ENCODE peak calls at places on chromosomes 4 and X, in four cellular contexts. B is breast epithelium, Q is cardiac fibroblast, H is fibroblast of pulmonary artery. R is an unnamed sample.

GRCh38 chr4:67680568-67681222 is 20.3 kb downstream of the UBA6 start:
- DNase-seq in Q (peak), H (peak), B (no peak), R (peak)

GRCh38 chrX:47621851-47622250 is 2.2 kb upstream of the SYN1 start:
- DNase-seq in Q (no peak), H (no peak), B (no peak), R (no peak)

GRCh38 chrX:11664211-11664888 is 1.4 kb downstream of the ARHGAP6 start:
- DNase-seq in B (no peak), Q (peak), H (peak), R (peak)

GRCh38 chr4:33714971-33715370 is 2529.3 kb downstream of the ARAP2 start:
- DNase-seq in B (no peak), Q (no peak), H (no peak), R (no peak)

GRCh38 chr4:57342406-57342805 is 232.2 kb upstream of the IGFBP7 start:
- DNase-seq in Q (peak), B (no peak), H (peak), R (peak)

GRCh38 chr4:74522251-74522991 is 77.5 kb downstream of the AREG start:
- DNase-seq in Q (no peak), H (no peak), B (no peak), R (no peak)

GRCh38 chr4:121237069-121237399 is 72.9 kb upstream of the TNIP3 start:
- DNase-seq in Q (no peak), H (no peak), B (no peak), R (no peak)

GRCh38 chr4:188444500-188444899 is 305.3 kb downstream of the TRIML1 start:
- DNase-seq in H (no peak), Q (no peak), B (no peak), R (no peak)

GRCh38 chrX:100745806-100746537 is 14.1 kb upstream of the SYTL4 start:
- DNase-seq in B (no peak), H (peak), Q (peak), R (peak)

GRCh38 chr4:7761720-7762119 is 177.9 kb downstream of the AFAP1 start:
- DNase-seq in Q (peak), H (peak), B (no peak), R (peak)

GRCh38 chr4:1310796-1311715 is 21.4 kb downstream of the MAEA start:
- DNase-seq in Q (no peak), B (no peak), H (no peak), R (no peak)

GRCh38 chr4:55358246-55358645 is 12.2 kb downstream of the SRD5A3 start:
- DNase-seq in H (no peak), Q (no peak), B (no peak), R (no peak)

GRCh38 chrX:53071064-53071463 is 11.1 kb upstream of the TSPYL2 start:
- DNase-seq in B (no peak), Q (no peak), H (no peak), R (no peak)

GRCh38 chr4:73501664-73502265 is 20.2 kb downstream of the AFM start:
- DNase-seq in Q (no peak), B (no peak), H (no peak), R (no peak)

GRCh38 chr4:175997291-175997690 is 68.3 kb upstream of the WDR17 start:
- DNase-seq in H (no peak), B (no peak), Q (no peak), R (no peak)

GRCh38 chr4:120071192-120071795 is 4.6 kb upstream of the MAD2L1 start:
- DNase-seq in Q (peak), H (peak), B (no peak), R (peak)

GRCh38 chr4:3427706-3428446 is 13.9 kb upstream of the HGFAC start:
- DNase-seq in B (no peak), Q (no peak), H (no peak), R (no peak)

GRCh38 chr4:43339435-43339834 is 446.9 kb downstream of the GRXCR1 start:
- DNase-seq in B (no peak), Q (peak), H (peak), R (peak)

GRCh38 chr4:98469776-98470175 is 188.6 kb downstream of the TSPAN5 start:
- DNase-seq in B (no peak), H (no peak), Q (no peak), R (no peak)

GRCh38 chrX:47060708-47061107 is 17.5 kb upstream of the RGN start:
- DNase-seq in Q (no peak), H (no peak), B (no peak), R (peak)

GRCh38 chr4:143404555-143404954 is 67.9 kb downstream of the GAB1 start:
- DNase-seq in B (no peak), Q (no peak), H (no peak), R (no peak)

GRCh38 chr4:105197777-105198176 is 51.1 kb downstream of the TET2 start:
- DNase-seq in H (no peak), B (no peak), Q (no peak), R (peak)

GRCh38 chrX:9141496-9141895 is 107.6 kb upstream of the FAM9B start:
- DNase-seq in Q (peak), B (no peak), H (peak), R (peak)

GRCh38 chr4:159549092-159549491 is 446.2 kb downstream of the RAPGEF2 start:
- DNase-seq in H (no peak), Q (peak), B (no peak), R (peak)

GRCh38 chrX:120556251-120556650 is 4.5 kb downstream of the CUL4B start:
- DNase-seq in H (no peak), Q (no peak), B (no peak), R (no peak)

GRCh38 chr4:43243433-43244116 is 351.1 kb downstream of the GRXCR1 start:
- DNase-seq in B (no peak), Q (no peak), H (no peak), R (no peak)

GRCh38 chr4:53962516-53963225 is 101.7 kb downstream of the CHIC2 start:
- DNase-seq in Q (peak), H (peak), B (no peak), R (peak)

GRCh38 chr4:53956454-53956853 is 108.0 kb downstream of the CHIC2 start:
- DNase-seq in H (no peak), B (no peak), Q (no peak), R (no peak)

GRCh38 chr4:53956053-53956452 is 108.4 kb downstream of the CHIC2 start:
- DNase-seq in Q (no peak), H (no peak), B (no peak), R (no peak)

GRCh38 chr4:53960843-53961242 is 103.6 kb downstream of the CHIC2 start:
- DNase-seq in B (no peak), Q (no peak), H (no peak), R (no peak)

DNA sequence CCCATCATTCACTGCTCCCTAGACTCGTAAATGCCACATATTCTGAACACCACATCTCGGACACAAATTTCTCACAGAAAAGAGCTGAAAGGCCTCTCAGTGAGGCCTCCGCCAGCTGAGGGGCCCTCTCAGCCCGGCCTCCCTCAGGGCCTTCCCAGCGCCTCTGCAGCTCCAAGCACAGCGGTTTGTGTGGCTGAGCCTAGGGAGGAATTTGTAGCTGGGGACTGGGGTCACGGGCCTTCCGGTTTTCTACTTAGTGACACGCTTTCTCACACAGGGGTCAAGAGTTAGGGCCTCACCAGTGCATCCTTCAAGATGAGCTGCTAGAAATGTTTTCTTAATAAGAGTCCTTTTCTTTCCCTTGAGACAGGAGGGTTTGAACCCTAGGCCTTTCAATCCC is 105.0 kb downstream of the CHIC2 start:
- DNase-seq in Q (no peak), B (no peak), H (no peak), R (no peak)
- H3K4me3 ChIP-seq in Q (no peak), B (no peak), H (no peak), R (no peak)

DNA sequence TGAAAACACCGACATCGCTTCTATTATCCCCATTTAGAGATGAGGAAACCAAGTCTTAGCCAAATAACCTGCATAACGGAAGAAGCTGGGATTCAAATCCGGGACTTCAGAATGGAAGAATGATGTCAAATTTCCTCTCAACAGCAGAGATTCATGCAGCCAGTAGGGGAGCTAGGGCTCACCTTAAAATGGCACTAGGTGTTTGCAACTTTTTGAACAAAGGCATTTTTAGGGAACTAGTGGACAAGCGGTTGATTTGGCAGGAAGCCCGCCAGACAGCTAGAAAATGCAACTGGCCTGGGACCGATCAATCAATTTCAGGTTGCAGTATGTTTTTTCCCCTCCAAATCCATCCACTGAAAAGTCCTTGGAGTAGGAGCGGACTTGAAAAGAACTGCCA is 224.2 kb downstream of the PTTG2 start:
- DNase-seq in Q (no peak), B (no peak), H (no peak), R (no peak)
- TF ChIP-seq CTCF in Q (peak), B (no peak), H (peak), R (peak)

DNA sequence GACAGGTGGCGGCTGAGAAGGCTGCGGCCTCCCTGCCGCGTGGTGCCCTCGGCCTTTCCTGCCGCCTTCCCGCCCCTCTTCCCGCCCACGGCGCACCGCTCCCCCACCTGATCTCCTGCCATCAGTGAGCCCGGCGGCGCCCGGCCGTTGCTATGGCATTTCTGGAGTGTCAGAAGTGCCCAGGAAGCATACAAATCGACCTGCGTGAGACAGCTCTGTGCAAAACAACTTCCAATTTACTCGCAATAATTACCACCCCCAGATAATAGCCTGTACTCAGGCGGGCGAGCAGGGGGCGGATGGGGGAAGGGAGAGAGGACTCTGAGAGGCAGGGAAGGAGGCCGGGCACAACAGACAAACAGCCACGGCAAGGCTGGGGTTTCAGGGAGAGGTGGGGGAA is 16.6 kb upstream of the ERCC6L start:
- DNase-seq in B (no peak), Q (no peak), H (no peak), R (no peak)
- H3K4me3 ChIP-seq in B (peak), Q (no peak), H (no peak), R (no peak)

GRCh38 chr4:20423420-20423819 is 171.7 kb downstream of the SLIT2 start:
- DNase-seq in H (no peak), B (no peak), Q (no peak), R (no peak)
- TF ChIP-seq CTCF in H (no peak), B (no peak), Q (no peak), R (no peak)

GRCh38 chrX:126785539-126785938 is 34.0 kb upstream of the PRR32 start:
- DNase-seq in H (no peak), B (no peak), Q (no peak), R (no peak)
- H3K4me3 ChIP-seq in H (no peak), B (no peak), Q (no peak), R (no peak)

GRCh38 chr4:182246401-182247205 is 3.4 kb downstream of the TENM3 start:
- DNase-seq in H (peak), Q (peak), B (no peak), R (peak)
- TF ChIP-seq CTCF in H (no peak), Q (no peak), B (no peak), R (no peak)

DNA sequence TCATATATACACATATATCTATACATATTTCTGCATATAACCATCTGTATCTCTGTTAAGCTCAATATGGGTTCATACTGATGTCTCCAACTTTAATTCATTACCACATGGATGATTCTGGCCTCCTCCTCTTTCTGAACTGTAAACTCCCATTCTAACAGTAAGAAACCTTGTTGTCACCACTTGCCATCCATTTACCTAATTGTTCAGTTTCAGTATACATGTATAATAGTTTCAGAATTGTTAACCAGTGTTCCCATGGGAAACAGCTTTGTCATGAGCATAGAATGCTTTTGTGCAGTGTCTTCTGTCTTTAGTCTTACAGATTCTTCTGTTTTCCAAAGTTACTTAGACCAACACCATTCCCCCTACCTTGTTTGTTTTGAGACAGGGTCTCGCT is 35.9 kb downstream of the SLC9A6 start:
- DNase-seq in Q (no peak), H (no peak), B (no peak), R (no peak)
- H3K4me3 ChIP-seq in Q (no peak), H (no peak), B (no peak), R (no peak)

GRCh38 chr4:152479428-152480026 is 56.4 kb downstream of the FBXW7 start:
- DNase-seq in Q (peak), B (no peak), H (peak), R (peak)
- TF ChIP-seq CTCF in Q (no peak), B (no peak), H (no peak), R (no peak)

GRCh38 chrX:131728295-131729145 is 184.6 kb downstream of the OR13H1 start:
- DNase-seq in Q (no peak), B (no peak), H (no peak), R (no peak)

GRCh38 chrX:131724292-131724691 is 180.4 kb downstream of the OR13H1 start:
- DNase-seq in H (no peak), Q (no peak), B (no peak), R (no peak)

GRCh38 chrX:131725001-131725654 is 181.3 kb downstream of the OR13H1 start:
- DNase-seq in H (no peak), Q (no peak), B (no peak), R (no peak)

GRCh38 chrX:131727778-131728177 is 183.9 kb downstream of the OR13H1 start:
- DNase-seq in H (no peak), Q (no peak), B (no peak), R (no peak)

GRCh38 chrX:131729295-131729694 is 185.4 kb downstream of the OR13H1 start:
- DNase-seq in B (no peak), H (no peak), Q (no peak), R (no peak)
- H3K4me3 ChIP-seq in B (peak), H (no peak), Q (no peak), R (no peak)